ENCODE peak calls at places on chromosomes 4 and X, in six cellular contexts. M is upper lobe of right lung, N is ovary, Q is astrocyte, Z is A549, K is endodermal cell. L is an unnamed sample. For H3K4me1, the result is how much of the 10 kb centered on the place peaks cover.

GRCh38 chrX:35798042-35798441 is at the start of gene MAGEB16:
- DNase-seq in M (no peak), N (no peak), Q (no peak), Z (no peak), K (no peak), L (no peak)

GRCh38 chr4:139692300-139693012 is 26.8 kb downstream of the MGST2 start:
- DNase-seq in M (no peak), N (no peak), Q (no peak), Z (no peak), K (peak), L (no peak)

GRCh38 chr4:26032572-26033320 is 118.7 kb downstream of the SMIM20 start:
- DNase-seq in M (no peak), N (no peak), Q (peak), Z (no peak), K (no peak), L (no peak)

GRCh38 chrX:132023896-132024386 is 839 bp downstream of the STK26 start:
- DNase-seq in M (peak), N (peak), Q (no peak), Z (peak), K (no peak), L (peak)

GRCh38 chrX:45267007-45267406 is 66.3 kb upstream of the DIPK2B start:
- DNase-seq in M (no peak), N (no peak), Q (no peak), Z (no peak), K (no peak), L (no peak)

GRCh38 chrX:3244203-3244743 is 102.2 kb downstream of the MXRA5 start:
- DNase-seq in M (no peak), N (no peak), Q (peak), Z (no peak), K (no peak), L (no peak)

GRCh38 chrX:103674531-103675454 is 11.7 kb downstream of the MORF4L2 start:
- DNase-seq in M (no peak), N (no peak), Q (no peak), Z (no peak), K (peak), L (no peak)

GRCh38 chr4:25843340-25844097 is 19.3 kb downstream of the SEL1L3 start:
- DNase-seq in M (peak), N (no peak), Q (no peak), Z (no peak), K (no peak), L (peak)

GRCh38 chrX:150489359-150490015 is 78.9 kb upstream of the MTM1 start:
- DNase-seq in M (no peak), N (no peak), Q (peak), Z (no peak), K (no peak), L (no peak)

GRCh38 chr4:36349904-36350554 is 68.6 kb downstream of the DTHD1 start:
- DNase-seq in M (no peak), N (no peak), Q (no peak), Z (no peak), K (no peak), L (no peak)

GRCh38 chrX:138723301-138723700 is 11.8 kb upstream of the FGF13 start:
- DNase-seq in M (no peak), N (no peak), Q (peak), Z (no peak), K (no peak), L (no peak)

GRCh38 chrX:65463550-65463949 is 71.0 kb downstream of the LAS1L start:
- DNase-seq in M (no peak), N (no peak), Q (peak), Z (no peak), K (peak), L (no peak)

GRCh38 chrX:13669246-13669689 is 16.3 kb downstream of the TCEANC start:
- DNase-seq in M (peak), N (peak), Q (peak), Z (peak), K (no peak), L (peak)

GRCh38 chrX:101931494-101932248 is at the start of gene ZMAT1:
- DNase-seq in M (peak), N (peak), Q (peak), Z (peak), K (peak), L (peak)

GRCh38 chr4:114558446-114559020 is 40.1 kb upstream of the UGT8 start:
- DNase-seq in M (no peak), N (no peak), Q (no peak), Z (no peak), K (no peak), L (no peak)

GRCh38 chr4:38173935-38174334 is 213.7 kb downstream of the PTTG2 start:
- DNase-seq in M (no peak), N (no peak), Q (no peak), Z (no peak), K (no peak), L (no peak)

GRCh38 chr4:575281-576141 is 584 bp downstream of the TMEM271 start:
- DNase-seq in M (no peak), N (no peak), Q (peak), Z (no peak), K (peak), L (no peak)

GRCh38 chr4:153188966-153189801 is 15.1 kb upstream of the TRIM2 start:
- DNase-seq in M (no peak), N (no peak), Q (peak), Z (no peak), K (no peak), L (no peak)
- H3K4me1 ChIP-seq in M (under half), N (under half), Q (under half), Z (under half), K (under half), L (under half)

GRCh38 chr4:22480928-22481327 is 34.9 kb downstream of the ADGRA3 start:
- DNase-seq in M (no peak), N (no peak), Q (no peak), Z (no peak), K (no peak), L (no peak)
- H3K27ac ChIP-seq in M (no peak), N (no peak), Q (no peak), Z (no peak), K (no peak), L (peak)

DNA sequence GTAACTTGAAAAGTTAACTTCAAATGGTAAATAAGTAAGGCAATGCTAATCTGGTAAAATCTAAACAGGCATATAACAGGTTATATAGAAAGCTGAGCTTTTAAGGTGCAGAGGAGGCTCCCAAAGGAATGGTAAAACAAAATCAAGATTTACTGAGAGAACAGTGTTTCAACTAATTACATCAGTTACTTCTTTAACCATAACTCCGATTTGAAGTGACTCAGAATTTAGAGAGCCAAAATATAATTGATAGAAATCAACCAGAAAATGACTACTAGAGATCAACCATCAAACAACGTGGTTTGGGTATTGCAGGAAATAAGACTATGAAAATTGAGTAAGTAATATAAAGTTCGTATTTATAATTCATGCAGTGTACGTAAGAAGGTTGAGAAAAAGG is 6.9 kb downstream of the G3BP2 start:
- DNase-seq in M (no peak), N (no peak), Q (no peak), Z (no peak), K (no peak), L (no peak)
- H3K4me1 ChIP-seq in M (under half), N (under half), Q (under half), Z (under half), K (under half), L (under half)

GRCh38 chr4:41620594-41621256 is 82.8 kb downstream of the LIMCH1 start:
- DNase-seq in M (no peak), N (no peak), Q (no peak), Z (no peak), K (peak), L (no peak)
- H3K27ac ChIP-seq in M (no peak), N (no peak), Q (no peak), Z (no peak), K (no peak), L (no peak)

DNA sequence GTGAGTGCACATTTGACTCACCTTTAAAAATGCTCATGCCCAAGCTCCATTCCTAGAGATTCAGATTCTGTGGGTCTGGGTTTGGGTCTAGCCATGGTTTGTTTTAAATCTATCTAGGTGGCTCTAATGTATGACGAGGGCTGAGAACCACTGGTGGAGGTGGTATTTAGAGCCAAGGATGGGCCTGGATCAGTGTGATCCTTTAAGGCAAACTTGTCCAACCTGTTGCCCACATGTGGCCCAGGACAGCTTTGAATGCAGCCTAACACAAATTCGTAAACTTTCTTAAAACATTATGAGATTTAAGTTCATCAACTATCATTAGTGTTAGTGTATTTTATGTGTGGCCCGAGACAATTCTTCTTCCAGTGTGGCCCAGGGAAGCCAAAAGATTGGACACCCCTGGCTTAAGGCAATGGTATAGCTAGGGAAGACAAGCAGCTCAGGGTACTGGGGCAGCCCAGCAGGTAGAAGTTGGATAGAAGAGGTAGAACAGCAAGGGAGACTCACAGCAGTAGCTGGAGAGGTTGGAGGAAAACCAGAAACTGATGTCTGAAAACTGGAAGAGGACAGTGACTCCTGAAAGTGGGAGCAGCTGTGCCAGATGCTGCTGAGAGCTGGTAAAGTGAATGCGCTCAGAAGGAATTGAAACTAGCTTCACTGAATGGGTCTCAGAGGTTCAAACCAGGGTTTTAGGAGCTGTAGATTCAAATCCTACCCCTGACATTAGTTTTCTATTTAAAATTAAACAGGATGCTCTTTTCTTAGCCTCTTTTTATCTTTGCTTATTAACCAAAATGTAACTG is 18.2 kb downstream of the ADD1 start:
- DNase-seq in M (no peak), N (no peak), Q (no peak), Z (no peak), K (no peak), L (no peak)
- H3K4me1 ChIP-seq in M (half or more), N (under half), Q (under half), Z (under half), K (under half), L (half or more)

DNA sequence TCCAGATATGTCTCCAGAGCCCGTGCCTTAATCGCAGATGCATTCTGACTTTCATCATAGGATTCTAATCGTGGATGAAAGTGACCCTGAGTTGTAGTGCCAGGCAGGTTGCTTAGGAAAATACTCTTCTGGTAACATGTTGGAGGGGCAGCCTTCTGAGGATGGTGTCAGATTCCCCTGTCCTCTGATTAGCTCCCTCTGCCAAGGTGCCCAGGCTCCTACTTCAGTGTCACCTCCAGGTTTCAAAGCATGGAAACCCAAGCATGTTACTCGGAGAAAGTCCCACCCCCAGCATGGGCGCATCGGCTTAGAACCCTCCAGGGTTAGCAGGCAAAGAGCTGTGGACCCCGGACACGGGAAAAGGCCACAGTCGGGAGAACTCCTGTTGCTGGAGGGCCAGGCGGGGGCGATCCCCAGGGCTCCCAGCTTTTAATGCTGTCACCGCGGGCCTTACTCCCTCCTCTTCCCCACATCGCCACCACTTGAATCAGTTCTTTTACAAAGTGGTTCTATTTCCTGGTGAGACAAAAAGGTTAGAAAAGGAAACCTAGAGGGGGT is 44.5 kb downstream of the TRIM2 start:
- DNase-seq in M (no peak), N (no peak), Q (no peak), Z (no peak), K (peak), L (no peak)
- H3K27ac ChIP-seq in M (no peak), N (no peak), Q (peak), Z (no peak), K (peak), L (peak)